ENCODE peak calls at places on chromosomes 7 and 10, in eight cellular contexts. A is fibroblast of lung, D is breast epithelium, R is D721Med, N is H1, J is cardiac muscle cell, U is H9, B is hepatocyte. O is an unnamed sample.

GRCh38 chr7:2734761-2735571 is 47.0 kb downstream of the AMZ1 start:
- DNase-seq in N (no peak), J (no peak), B (no peak), A (no peak), U (no peak), R (no peak), D (no peak), O (no peak)

GRCh38 chr10:51228714-51229100 is 154.4 kb downstream of the PRKG1 start:
- DNase-seq in D (no peak), J (no peak), R (no peak), A (no peak), B (no peak), U (no peak), N (no peak), O (no peak)

GRCh38 chr10:125000366-125001312 is 58.7 kb downstream of the ZRANB1 start:
- DNase-seq in R (no peak), B (no peak), N (no peak), J (no peak), U (no peak), D (peak), A (peak), O (no peak)

GRCh38 chr7:6030988-6031387 is at the start of gene ANKRD61:
- DNase-seq in A (no peak), N (no peak), U (no peak), D (no peak), B (no peak), J (no peak), R (no peak), O (no peak)

GRCh38 chr7:44985033-44985695 is 6.3 kb upstream of the MYO1G start:
- DNase-seq in U (no peak), D (no peak), R (no peak), N (no peak), J (no peak), B (no peak), A (no peak), O (no peak)

GRCh38 chr7:55534262-55534915 is 37.9 kb downstream of the VOPP1 start:
- DNase-seq in J (no peak), A (peak), D (peak), B (no peak), U (no peak), R (no peak), N (no peak), O (peak)

GRCh38 chr10:11901454-11902431 is 78.6 kb downstream of the PROSER2 start:
- DNase-seq in U (peak), J (peak), D (no peak), R (no peak), B (peak), N (no peak), A (no peak), O (no peak)

GRCh38 chr7:57417736-57418135 is 32.2 kb upstream of the ZNF716 start:
- DNase-seq in A (no peak), J (no peak), U (no peak), R (no peak), B (no peak), D (no peak), N (no peak), O (no peak)

GRCh38 chr7:129401968-129402860 is 32.0 kb upstream of the STRIP2 start:
- DNase-seq in D (no peak), U (no peak), B (no peak), J (no peak), R (no peak), A (no peak), N (no peak), O (no peak)

GRCh38 chr10:86651631-86652331 is 2.6 kb upstream of the OPN4 start:
- DNase-seq in J (no peak), R (no peak), B (no peak), A (no peak), N (no peak), U (peak), D (no peak), O (no peak)

GRCh38 chr7:2732959-2733584 is 45.1 kb downstream of the AMZ1 start:
- DNase-seq in D (peak), N (no peak), R (no peak), J (no peak), B (peak), U (peak), A (peak), O (peak)

GRCh38 chr10:112471878-112472487 is 25.0 kb downstream of the VTI1A start:
- DNase-seq in U (no peak), D (no peak), J (peak), N (no peak), R (peak), A (peak), B (peak), O (peak)

DNA sequence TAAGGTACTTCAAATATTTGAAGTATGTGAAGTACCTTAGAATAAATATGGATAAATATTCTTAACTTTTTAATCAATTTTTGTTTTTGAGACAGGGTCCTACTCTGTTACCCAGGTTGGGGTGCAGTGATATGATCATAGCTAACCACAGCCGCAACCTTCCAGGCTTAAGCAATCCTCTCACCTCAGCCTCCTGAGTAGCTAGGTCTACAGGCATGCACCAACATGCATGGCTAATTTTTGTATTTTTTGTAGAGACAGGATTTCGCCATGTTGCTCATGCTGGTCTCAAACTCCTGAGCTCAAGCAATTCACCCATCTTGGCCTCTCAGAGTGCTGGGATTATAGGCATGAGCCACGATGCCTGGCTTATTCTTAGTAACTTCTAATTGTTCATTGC is 119.4 kb upstream of the KAT6B start:
- DNase-seq in U (no peak), N (no peak), R (no peak), D (no peak), A (no peak), J (no peak), B (no peak), O (no peak)
- TF ChIP-seq CTCF in U (no peak), N (no peak), R (no peak), D (no peak), A (no peak), J (no peak), B (no peak), O (no peak)

DNA sequence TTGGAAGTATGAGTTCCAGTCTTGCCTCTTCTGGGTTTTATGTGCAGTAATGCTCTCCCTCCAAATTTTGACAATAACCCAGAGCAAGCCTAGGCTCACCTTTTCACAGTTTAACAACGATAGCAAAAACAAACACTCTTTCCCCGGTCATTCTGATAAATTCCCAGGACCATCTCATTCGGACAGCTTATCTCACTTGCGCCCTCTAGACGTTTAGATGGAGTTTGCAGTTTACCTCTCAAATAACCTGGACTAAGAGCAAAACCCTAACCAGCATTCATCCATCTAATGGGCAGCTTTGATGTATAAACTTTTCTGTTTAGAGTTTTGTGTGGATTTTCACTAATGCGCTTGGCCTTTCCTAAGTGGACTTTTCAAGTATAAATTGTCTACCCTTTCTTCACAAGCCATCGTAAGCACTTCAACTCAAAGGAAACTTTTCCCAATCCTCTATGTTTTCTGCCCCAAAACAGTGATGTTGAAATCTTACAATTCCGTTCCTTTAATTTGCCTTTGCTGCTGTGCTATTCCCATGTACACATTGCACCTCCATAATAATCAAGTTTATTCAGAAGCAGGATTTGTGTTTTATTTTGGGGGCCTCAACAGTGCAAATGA is 114.9 kb downstream of the HDAC9 start:
- DNase-seq in N (peak), A (peak), D (no peak), B (peak), U (peak), R (no peak), J (peak), O (peak)
- TF ChIP-seq CTCF in N (peak), A (peak), D (no peak), B (peak), U (peak), R (peak), J (peak), O (peak)

GRCh38 chr10:76040107-76040829 is 608.8 kb downstream of the LRMDA start:
- DNase-seq in D (no peak), N (no peak), A (no peak), B (no peak), R (no peak), U (no peak), J (no peak), O (no peak)
- TF ChIP-seq CTCF in D (no peak), N (peak), A (no peak), B (no peak), R (peak), U (peak), J (peak), O (no peak)

DNA sequence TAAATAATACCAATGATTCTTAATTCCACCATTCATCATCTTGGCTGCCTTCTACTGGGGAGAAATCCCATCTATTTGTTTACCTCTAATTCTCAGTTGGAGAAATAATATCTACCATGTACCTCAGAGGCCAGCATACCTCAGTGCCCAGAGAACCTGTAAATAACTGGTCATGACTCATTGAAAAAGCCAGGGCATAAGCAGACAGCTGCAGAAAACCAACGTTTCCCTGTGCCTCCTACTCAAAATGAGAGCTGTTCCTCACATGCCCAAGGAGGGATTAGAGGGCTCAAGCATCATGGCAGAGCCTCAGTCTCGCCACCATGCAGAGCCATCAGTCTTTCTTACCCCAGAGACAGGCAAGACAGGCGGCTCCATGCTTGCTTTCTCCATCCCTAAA is 21.4 kb downstream of the PON1 start:
- DNase-seq in J (no peak), B (no peak), U (no peak), A (peak), D (no peak), R (no peak), N (no peak), O (no peak)
- TF ChIP-seq CTCF in J (no peak), B (no peak), U (no peak), A (no peak), D (no peak), R (no peak), N (no peak), O (no peak)

DNA sequence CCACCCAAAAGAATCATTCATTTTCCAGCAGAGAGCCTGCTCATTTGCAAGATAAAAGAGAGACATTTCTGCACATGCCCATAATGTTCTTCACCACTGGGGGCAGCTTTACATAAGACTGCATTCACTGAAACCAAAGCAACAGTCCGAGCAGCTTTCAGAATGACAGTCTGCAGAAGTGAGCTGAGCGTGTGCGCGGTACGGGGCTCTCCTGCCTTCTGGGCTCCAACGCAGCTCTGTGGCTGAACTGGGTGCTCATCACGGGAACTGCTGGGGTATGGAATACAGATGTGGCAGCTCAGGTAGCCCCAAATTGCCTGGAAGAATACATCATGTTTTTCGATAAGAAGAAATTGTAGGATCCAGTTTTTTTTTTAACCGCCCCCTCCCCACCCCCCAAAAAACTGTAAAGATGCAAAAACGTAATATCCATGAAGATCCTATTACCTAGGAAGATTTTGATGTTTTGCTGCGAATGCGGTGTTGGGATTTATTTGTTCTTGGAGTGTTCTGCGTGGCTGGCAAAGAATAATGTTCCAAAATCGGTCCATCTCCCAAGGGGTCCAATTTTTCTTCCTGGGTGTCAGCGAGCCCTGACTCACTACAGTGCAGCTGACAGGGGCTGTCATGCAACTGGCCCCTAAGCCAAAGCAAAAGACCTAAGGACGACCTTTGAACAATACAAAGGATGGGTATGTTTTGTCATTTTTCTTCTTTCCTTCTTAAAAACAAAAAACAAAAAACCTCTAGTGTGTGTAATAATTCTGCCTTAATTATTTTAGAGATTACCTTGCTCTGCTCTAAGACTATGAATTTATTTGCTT is at the start of gene LRRTM3:
- DNase-seq in A (peak), J (peak), R (no peak), B (peak), D (no peak), U (peak), N (peak), O (peak)
- TF ChIP-seq CTCF in A (peak), J (peak), R (peak), B (peak), D (peak), U (peak), N (peak), O (peak)

GRCh38 chr10:127974911-127975310 is 68.0 kb downstream of the PTPRE start:
- DNase-seq in D (no peak), J (no peak), N (no peak), B (no peak), R (no peak), U (peak), A (no peak), O (no peak)

GRCh38 chr10:127971973-127972615 is 65.2 kb downstream of the PTPRE start:
- DNase-seq in R (no peak), U (peak), J (no peak), A (no peak), B (no peak), N (no peak), D (no peak), O (no peak)

GRCh38 chr10:127976286-127976685 is 69.4 kb downstream of the PTPRE start:
- DNase-seq in B (no peak), R (peak), J (no peak), A (peak), U (peak), N (no peak), D (no peak), O (peak)

GRCh38 chr10:127972958-127973357 is 66.1 kb downstream of the PTPRE start:
- DNase-seq in B (no peak), D (no peak), U (no peak), A (no peak), N (no peak), R (no peak), J (no peak), O (no peak)

GRCh38 chr10:127973810-127974311 is 67.0 kb downstream of the PTPRE start:
- DNase-seq in B (no peak), A (no peak), J (no peak), D (no peak), R (no peak), N (peak), U (peak), O (no peak)
- TF ChIP-seq CTCF in B (peak), A (no peak), J (no peak), D (no peak), R (peak), N (peak), U (peak), O (no peak)

GRCh38 chr10:13784067-13784466 is 197.3 kb downstream of the PRPF18 start:
- DNase-seq in A (peak), N (no peak), R (no peak), U (peak), B (peak), D (no peak), J (no peak), O (no peak)
- TF ChIP-seq CTCF in A (no peak), N (peak), R (no peak), U (peak), B (peak), D (no peak), J (peak), O (peak)